ENCODE peak calls at places on chromosomes 11 and 22, in nine cellular contexts. R, G, S, A, M, H, I, V and C are unnamed samples.

GRCh38 chr11:64765291-64765803 is 5.6 kb upstream of the PYGM start:
- DNase-seq in S (no peak), G (no peak), V (no peak), A (no peak), M (no peak), H (no peak), R (no peak), I (no peak), C (no peak)

GRCh38 chr11:96256213-96256580 is 86.8 kb downstream of the MAML2 start:
- DNase-seq in G (no peak), S (no peak), V (no peak), M (no peak), R (no peak), H (no peak), A (no peak), I (no peak), C (no peak)

GRCh38 chr11:117874910-117875396 is 1.5 kb downstream of the FXYD6 start:
- DNase-seq in A (no peak), H (no peak), V (no peak), M (no peak), G (no peak), R (no peak), I (no peak), S (no peak), C (no peak)

GRCh38 chr11:87712802-87713202 is 462.4 kb downstream of the RAB38 start:
- DNase-seq in M (no peak), A (no peak), V (no peak), I (no peak), R (no peak), S (no peak), G (no peak), H (no peak), C (no peak)

GRCh38 chr22:26887916-26888315 is 230.5 kb downstream of the MIAT start:
- DNase-seq in I (no peak), V (no peak), A (no peak), M (no peak), H (no peak), S (no peak), G (no peak), R (no peak), C (no peak)

GRCh38 chr11:80958414-80958813 is 1517.6 kb upstream of the TENM4 start:
- DNase-seq in H (no peak), V (peak; percentile 4), M (peak; percentile 25), S (peak; percentile 25), I (peak; percentile 9), G (no peak), A (no peak), R (no peak), C (peak; percentile 74)

GRCh38 chr11:35214792-35215193 is 75.8 kb downstream of the CD44 start:
- DNase-seq in V (peak; percentile 46), M (peak; percentile 98), R (no peak), I (peak; percentile 93), H (no peak), A (no peak), G (peak; percentile 23), S (peak; percentile 92), C (peak; percentile 95)

GRCh38 chr11:79362358-79362757 is 78.5 kb downstream of the TENM4 start:
- DNase-seq in I (no peak), S (no peak), G (no peak), R (no peak), M (no peak), A (no peak), H (no peak), V (no peak), C (no peak)

GRCh38 chr11:20261526-20261925 is 101.3 kb upstream of the DBX1 start:
- DNase-seq in I (no peak), V (no peak), R (no peak), G (no peak), S (no peak), H (no peak), M (peak; percentile 23), A (no peak), C (no peak)

GRCh38 chr11:73189315-73189714 is 28.8 kb upstream of the P2RY2 start:
- DNase-seq in V (no peak), S (no peak), R (no peak), A (no peak), G (no peak), M (no peak), H (no peak), I (no peak), C (no peak)

GRCh38 chr11:2766166-2766565 is 66.4 kb upstream of the KCNQ1OT1 start:
- DNase-seq in V (no peak), M (no peak), I (no peak), A (no peak), G (no peak), R (no peak), H (no peak), S (no peak), C (no peak)

GRCh38 chr22:24107668-24108067 is 73.6 kb upstream of the SUSD2 start:
- DNase-seq in S (peak; percentile 86), M (peak; percentile 61), A (no peak), I (peak; percentile 44), G (peak; percentile 92), H (no peak), V (no peak), R (no peak), C (peak; percentile 76)

GRCh38 chr11:1520987-1521349 is 34.4 kb upstream of the MOB2 start:
- DNase-seq in G (no peak), M (no peak), S (no peak), I (no peak), H (no peak), R (no peak), A (peak; percentile 28), V (no peak), C (no peak)

GRCh38 chr11:8006349-8006977 is 19.3 kb downstream of the EIF3F start:
- DNase-seq in A (peak; percentile 59), S (peak; percentile 63), M (peak; percentile 78), V (peak; percentile 66), R (peak; percentile 14), G (peak; percentile 73), H (peak; percentile 66), I (peak; percentile 21), C (no peak)

GRCh38 chr11:81772161-81772560 is 961.5 kb downstream of the FAM181B start:
- DNase-seq in A (no peak), G (no peak), R (no peak), M (peak; percentile 68), S (no peak), I (no peak), H (peak; percentile 9), V (no peak), C (no peak)

DNA sequence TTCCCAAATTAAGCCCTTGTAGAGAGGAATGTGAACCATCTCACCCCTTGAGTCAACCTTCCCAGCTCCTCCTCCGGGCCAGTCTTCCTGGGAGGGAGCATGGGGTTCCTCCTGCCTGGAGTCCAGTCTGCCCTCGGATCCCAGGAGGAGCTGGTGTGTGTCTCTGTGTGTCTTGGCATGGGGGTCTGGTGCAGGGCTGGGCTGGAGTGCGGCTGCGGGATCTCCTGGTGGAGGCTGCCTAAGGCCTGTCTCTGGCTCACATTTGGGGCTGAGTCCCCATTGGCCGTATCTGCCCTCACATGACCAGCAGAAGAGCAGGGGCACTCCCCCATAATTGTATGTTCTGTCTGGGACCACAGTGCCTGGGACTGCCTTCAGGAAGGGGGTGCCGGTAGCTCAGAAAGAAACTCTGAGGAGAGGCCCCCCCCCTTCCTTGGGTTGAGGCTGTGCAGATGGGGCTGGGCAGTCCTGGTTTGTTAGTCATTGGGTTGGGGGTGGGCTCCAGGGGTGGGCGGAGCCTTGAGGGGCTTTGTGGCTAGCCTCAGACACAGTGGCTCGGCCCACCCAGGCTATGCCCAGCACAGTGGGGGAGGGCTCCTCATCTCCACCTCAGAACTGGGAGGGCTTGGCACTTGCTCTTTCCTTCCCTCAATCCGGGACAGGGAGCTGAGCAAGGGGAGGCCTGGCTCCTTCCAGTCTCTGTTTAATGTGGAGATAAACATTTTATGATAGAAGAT is 2.9 kb downstream of the C1QTNF5 start:
- DNase-seq in M (no peak), S (peak; percentile 61), G (no peak), A (peak; percentile 54), V (no peak), I (no peak), R (no peak), H (peak; percentile 83), C (no peak)
- H3K4me3 ChIP-seq in M (peak overlapping the region; percentile 20), S (peak overlapping the region; percentile 20), G (no peak overlapping the region), A (no peak overlapping the region), V (no peak overlapping the region), I (peak overlapping the region; percentile 40), R (no peak overlapping the region), H (no peak overlapping the region), C (peak overlapping the region; percentile 13)

GRCh38 chr11:16279524-16279923 is 76.8 kb downstream of the SOX6 start:
- DNase-seq in S (no peak), A (no peak), G (no peak), H (no peak), I (no peak), V (no peak), M (no peak), R (no peak), C (no peak)

GRCh38 chr11:16276251-16276650 is 80.1 kb downstream of the SOX6 start:
- DNase-seq in G (no peak), H (no peak), R (no peak), V (no peak), M (no peak), A (no peak), S (no peak), I (no peak), C (no peak)

GRCh38 chr11:16278986-16279385 is 77.4 kb downstream of the SOX6 start:
- DNase-seq in M (no peak), V (no peak), H (no peak), S (no peak), R (no peak), I (no peak), A (no peak), G (no peak), C (no peak)

GRCh38 chr11:16278273-16278672 is 78.1 kb downstream of the SOX6 start:
- DNase-seq in A (no peak), I (no peak), H (no peak), R (no peak), V (no peak), M (no peak), G (no peak), S (no peak), C (no peak)

DNA sequence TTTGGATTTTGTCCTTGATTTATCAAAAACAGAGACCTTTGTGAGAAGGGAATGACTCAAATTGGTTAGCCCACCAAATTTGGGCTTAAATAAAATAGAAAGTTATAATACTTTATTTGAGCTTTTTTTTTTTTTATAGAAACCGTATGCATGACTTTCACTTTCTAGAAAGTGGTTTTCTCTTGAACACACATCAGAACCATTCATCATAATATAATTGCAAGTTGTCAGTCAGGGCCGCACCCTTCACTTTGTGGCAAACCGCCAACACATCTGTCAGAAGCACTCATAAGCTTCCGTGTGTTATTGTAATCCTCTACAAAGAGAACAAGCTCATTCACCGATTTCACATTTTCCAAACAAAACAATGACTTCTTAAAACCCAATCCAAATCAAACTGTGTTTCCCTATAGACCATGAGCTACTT is 76.1 kb downstream of the SOX6 start:
- DNase-seq in I (no peak), A (peak; percentile 61), S (no peak), G (no peak), H (no peak), R (no peak), M (no peak), V (peak; percentile 30), C (no peak)
- H3K4me3 ChIP-seq in I (no peak overlapping the region), A (peak overlapping the region; percentile 9), S (no peak overlapping the region), G (no peak overlapping the region), H (no peak overlapping the region), R (no peak overlapping the region), M (no peak overlapping the region), V (no peak overlapping the region), C (no peak overlapping the region)

GRCh38 chr11:61061081-61061826 is 41.0 kb upstream of the CD5 start:
- DNase-seq in S (no peak), V (no peak), M (peak; percentile 9), G (no peak), A (no peak), R (peak; percentile 55), I (no peak), H (no peak), C (no peak)
- H3K4me3 ChIP-seq in S (no peak overlapping the region), V (no peak overlapping the region), M (no peak overlapping the region), G (no peak overlapping the region), A (no peak overlapping the region), R (peak overlapping the region; percentile 8), I (no peak overlapping the region), H (no peak overlapping the region), C (no peak overlapping the region)

GRCh38 chr11:504994-505344 is 2.1 kb downstream of the RNH1 start:
- DNase-seq in M (no peak), H (no peak), A (no peak), S (no peak), I (no peak), R (no peak), G (no peak), V (no peak), C (no peak)
- H3K4me3 ChIP-seq in M (peak overlapping the region; percentile 60), H (no peak overlapping the region), A (peak overlapping the region; percentile 93), S (peak overlapping the region; percentile 93), I (peak overlapping the region; percentile 52), R (no peak overlapping the region), G (no peak overlapping the region), V (peak overlapping the region; percentile 83), C (peak overlapping the region; percentile 79)